ENCODE peak calls at places on chromosome 4, in ten cellular contexts. K, L, Q, Y, A, T, P, U, J and Z are unnamed samples.

GRCh38 chr4:146398896-146399443 is 122.8 kb downstream of the SLC10A7 start:
- DNase-seq in L (no peak), K (no peak), A (no peak), U (no peak), P (no peak), T (no peak), Y (no peak), J (no peak), Q (no peak), Z (no peak)

GRCh38 chr4:101782546-101782945 is 8.0 kb upstream of the BANK1 start:
- DNase-seq in A (no peak), Q (no peak), U (no peak), T (no peak), J (no peak), L (no peak), P (no peak), K (no peak), Y (no peak), Z (no peak)

GRCh38 chr4:522911-523443 is 24.0 kb downstream of the PIGG start:
- DNase-seq in A (no peak), L (no peak), P (no peak), Y (no peak), U (no peak), Q (no peak), J (no peak), T (no peak), K (no peak), Z (no peak)

GRCh38 chr4:23613782-23614181 is 276.1 kb downstream of the PPARGC1A start:
- DNase-seq in Y (no peak), Q (no peak), U (no peak), A (no peak), K (no peak), P (peak; percentile 24), T (no peak), L (no peak), J (no peak), Z (no peak)

GRCh38 chr4:125316781-125317525 is 2.2 kb downstream of the FAT4 start:
- DNase-seq in T (peak; percentile 64), K (peak; percentile 1), L (peak; percentile 64), Q (no peak), P (peak; percentile 42), A (no peak), J (no peak), U (peak; percentile 52), Y (peak; percentile 44), Z (no peak)

GRCh38 chr4:73904491-73904890 is 35.3 kb downstream of the CXCL1 start:
- DNase-seq in P (peak; percentile 85), Y (peak; percentile 92), K (no peak), T (no peak), L (no peak), U (no peak), Q (no peak), A (no peak), J (no peak), Z (no peak)

GRCh38 chr4:1315838-1316536 is 26.3 kb downstream of the MAEA start:
- DNase-seq in J (no peak), U (no peak), Y (no peak), K (no peak), T (no peak), A (no peak), Q (no peak), L (peak; percentile 9), P (no peak), Z (peak; percentile 39)

GRCh38 chr4:8198906-8199593 is at the start of gene SH3TC1:
- DNase-seq in U (peak; percentile 98), T (no peak), P (peak; percentile 73), Y (peak; percentile 71), J (peak; percentile 41), Q (peak; percentile 35), L (peak; percentile 91), K (peak; percentile 71), A (peak; percentile 48), Z (peak; percentile 72)

GRCh38 chr4:183140911-183141320 is 41.9 kb downstream of the WWC2 start:
- DNase-seq in T (no peak), U (no peak), J (no peak), A (no peak), P (no peak), Q (no peak), K (no peak), Y (peak; percentile 82), L (no peak), Z (no peak)

GRCh38 chr4:75821966-75822365 is 80.3 kb downstream of the PPEF2 start:
- DNase-seq in Y (no peak), L (no peak), U (no peak), A (no peak), T (no peak), J (no peak), K (no peak), Q (no peak), P (peak; percentile 16), Z (no peak)

GRCh38 chr4:85744950-85745349 is 270.0 kb downstream of the ARHGAP24 start:
- DNase-seq in A (no peak), Q (no peak), L (no peak), P (peak; percentile 15), K (no peak), J (no peak), U (no peak), Y (peak; percentile 40), T (no peak), Z (no peak)